ENCODE peak calls at places on chromosomes 2 and 18, in four cellular contexts. M is fibroblast of lung, R is MM.1S, K is neural progenitor cell. E is an unnamed sample.

GRCh38 chr2:29115797-29116781 is 874 bp downstream of the CLIP4 start:
- DNase-seq in M (peak), R (peak), K (peak), E (peak)

GRCh38 chr2:18932864-18933263 is 343.5 kb upstream of the NT5C1B start:
- DNase-seq in M (peak), R (no peak), K (peak), E (no peak)

GRCh38 chr2:138699421-138699820 is 80.8 kb downstream of the NXPH2 start:
- DNase-seq in M (no peak), R (no peak), K (no peak), E (no peak)

GRCh38 chr18:24248359-24248758 is 109.5 kb downstream of the CABYR start:
- DNase-seq in M (no peak), R (no peak), K (no peak), E (no peak)

GRCh38 chr2:169900686-169901085 is 73.4 kb downstream of the UBR3 start:
- DNase-seq in M (peak), R (no peak), K (no peak), E (no peak)

GRCh38 chr18:64260810-64261209 is 111.9 kb upstream of the LINC00305 start:
- DNase-seq in M (no peak), R (no peak), K (no peak), E (no peak)

GRCh38 chr2:13091463-13091862 is 374.7 kb downstream of the TRIB2 start:
- DNase-seq in M (peak), R (no peak), K (no peak), E (no peak)

GRCh38 chr2:105432749-105433148 is 33.9 kb upstream of the FHL2 start:
- DNase-seq in M (no peak), R (no peak), K (no peak), E (no peak)

GRCh38 chr18:65091737-65092329 is 659.0 kb upstream of the CDH7 start:
- DNase-seq in M (peak), R (peak), K (peak), E (peak)

GRCh38 chr2:42510191-42510929 is 16.6 kb upstream of the KCNG3 start:
- DNase-seq in M (peak), R (no peak), K (no peak), E (no peak)

GRCh38 chr18:6795307-6795706 is 65.8 kb downstream of the ARHGAP28 start:
- DNase-seq in M (no peak), R (no peak), K (no peak), E (no peak)

GRCh38 chr2:51031004-51031791 is 734 bp downstream of the NRXN1 start:
- DNase-seq in M (no peak), R (no peak), K (no peak), E (no peak)

GRCh38 chr2:234544659-234545611 is 48.1 kb upstream of the ARL4C start:
- DNase-seq in M (peak), R (peak), K (peak), E (no peak)

GRCh38 chr2:4354678-4355077 is 651.3 kb downstream of the DCDC2C start:
- DNase-seq in M (no peak), R (no peak), K (peak), E (no peak)

GRCh38 chr2:181007086-181007837 is 26.9 kb downstream of the UBE2E3 start:
- DNase-seq in M (no peak), R (no peak), K (no peak), E (no peak)

GRCh38 chr2:181575024-181575649 is 81.8 kb downstream of the CERKL start:
- DNase-seq in M (no peak), R (no peak), K (no peak), E (no peak)

GRCh38 chr2:6580982-6581381 is 284.7 kb downstream of the CMPK2 start:
- DNase-seq in M (peak), R (no peak), K (no peak), E (no peak)

GRCh38 chr2:129281761-129282160 is 697.7 kb upstream of the RAB6C start:
- DNase-seq in M (no peak), R (no peak), K (no peak), E (no peak)

GRCh38 chr2:191064590-191064989 is 50.6 kb upstream of the STAT1 start:
- DNase-seq in M (no peak), R (no peak), K (no peak), E (no peak)

GRCh38 chr2:102112692-102113665 is 29.6 kb upstream of the IL1R1 start:
- DNase-seq in M (peak), R (no peak), K (no peak), E (no peak)

GRCh38 chr2:240436626-240437180 is 1.2 kb downstream of the GPC1 start:
- DNase-seq in M (peak), R (no peak), K (peak), E (no peak)
- TF ChIP-seq EZH2 in M (no peak), R (no peak), K (no peak), E (no peak)

GRCh38 chr2:46296216-46296839 is 879 bp upstream of the EPAS1 start:
- DNase-seq in M (no peak), R (no peak), K (peak), E (no peak)
- TF ChIP-seq EZH2 in M (no peak), R (no peak), K (peak), E (no peak)

GRCh38 chr2:219530048-219530963 is 13.3 kb downstream of the CHPF start:
- DNase-seq in M (peak), R (peak), K (peak), E (no peak)
- TF ChIP-seq EZH2 in M (peak), R (no peak), K (no peak), E (no peak)

GRCh38 chr2:44805836-44806235 is 135.7 kb upstream of the SIX3 start:
- DNase-seq in M (no peak), R (no peak), K (no peak), E (no peak)

GRCh38 chr2:44805391-44805790 is 136.1 kb upstream of the SIX3 start:
- DNase-seq in M (no peak), R (no peak), K (peak), E (no peak)

GRCh38 chr2:44810892-44811530 is 130.5 kb upstream of the SIX3 start:
- DNase-seq in M (no peak), R (no peak), K (no peak), E (no peak)

GRCh38 chr2:44804406-44805235 is 136.9 kb upstream of the SIX3 start:
- DNase-seq in M (no peak), R (no peak), K (peak), E (no peak)

GRCh38 chr2:44807344-44808025 is 134.0 kb upstream of the SIX3 start:
- DNase-seq in M (no peak), R (no peak), K (no peak), E (no peak)
- TF ChIP-seq EZH2 in M (no peak), R (no peak), K (no peak), E (no peak)

GRCh38 chr2:239300242-239300641 is 100.6 kb downstream of the HDAC4 start:
- DNase-seq in M (no peak), R (no peak), K (no peak), E (no peak)
- TF ChIP-seq EZH2 in M (no peak), R (no peak), K (no peak), E (no peak)

GRCh38 chr2:157959249-157959648 is 83.1 kb upstream of the ACVR1 start:
- DNase-seq in M (no peak), R (no peak), K (no peak), E (no peak)

GRCh38 chr2:157952548-157952947 is 76.4 kb upstream of the ACVR1 start:
- DNase-seq in M (no peak), R (no peak), K (no peak), E (no peak)

GRCh38 chr2:157957596-157957995 is 81.5 kb upstream of the ACVR1 start:
- DNase-seq in M (no peak), R (no peak), K (no peak), E (no peak)
- TF ChIP-seq EZH2 in M (no peak), R (no peak), K (no peak), E (no peak)

DNA sequence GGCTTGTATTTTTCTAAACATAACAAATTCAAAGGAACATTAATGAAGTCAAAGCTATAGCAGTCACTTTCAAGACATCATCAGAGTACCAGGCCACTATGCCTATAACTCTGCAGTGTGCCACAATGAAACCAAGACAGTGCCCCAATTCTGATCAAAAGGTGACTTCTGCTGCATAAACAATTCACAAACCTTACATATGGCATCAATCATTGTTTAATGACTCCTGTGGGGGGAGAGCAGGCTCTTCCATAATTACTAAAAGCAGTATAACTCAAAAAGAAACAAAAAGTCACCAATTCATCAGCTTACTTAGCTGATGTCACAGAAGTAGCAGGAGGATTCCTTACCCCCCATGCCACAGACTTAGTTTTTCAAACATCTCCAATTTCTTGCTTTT is 15.5 kb downstream of the LPIN2 start:
- DNase-seq in M (no peak), R (no peak), K (no peak), E (no peak)
- TF ChIP-seq EZH2 in M (no peak), R (no peak), K (no peak), E (no peak)

DNA sequence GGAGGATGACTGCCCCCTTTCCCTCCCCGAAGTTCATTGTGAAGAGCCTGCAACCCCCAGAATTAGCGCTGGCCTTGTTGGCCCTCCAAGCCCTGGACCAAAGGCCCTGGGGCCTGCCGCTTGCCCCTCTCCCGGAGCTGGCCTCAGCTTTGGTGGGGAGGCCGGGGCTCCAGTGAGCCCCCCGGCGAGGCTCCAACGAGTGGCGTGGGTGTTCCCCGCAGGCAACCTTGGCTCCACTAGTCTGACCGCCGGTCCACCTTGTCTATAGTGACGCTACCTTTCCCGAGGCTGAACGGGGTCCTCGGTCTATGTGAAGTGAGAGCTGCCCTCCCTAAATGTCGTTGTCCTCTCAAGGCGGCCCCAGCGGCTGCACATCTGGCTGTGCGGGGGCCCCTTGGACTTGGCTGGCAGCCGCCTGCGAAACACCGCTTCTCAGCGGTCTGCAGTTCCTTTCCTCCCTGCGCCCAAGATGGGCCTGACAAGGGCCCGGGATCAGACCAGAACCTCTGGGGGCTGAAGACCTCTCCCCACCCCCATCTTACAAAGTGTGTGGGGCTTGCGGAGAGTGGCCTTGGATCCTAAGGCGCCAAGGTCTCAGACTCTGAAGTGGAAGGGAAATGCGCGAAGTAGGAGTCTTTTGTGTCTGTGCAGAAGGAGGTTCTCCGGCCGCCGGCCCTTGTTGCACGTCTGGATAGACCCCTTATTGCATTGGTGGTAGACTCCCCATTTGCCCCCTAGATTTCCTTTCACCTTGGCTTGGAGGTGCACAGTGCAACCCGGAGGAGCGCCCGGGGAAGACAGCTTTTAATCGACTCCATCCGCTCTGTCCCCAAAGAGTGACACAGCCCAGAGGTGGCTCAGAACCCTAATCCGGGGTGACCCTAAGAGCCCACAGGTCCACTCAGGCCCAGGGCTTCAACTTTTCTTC is 3.9 kb upstream of the HOXD10 start:
- DNase-seq in M (no peak), R (no peak), K (no peak), E (no peak)
- TF ChIP-seq EZH2 in M (peak), R (no peak), K (peak), E (no peak)

E was measured in SK-N-MC.